ENCODE peak calls at places on chromosomes 2 and 18, in six cellular contexts. B is NCI-H1092 treated with DMSO at 0.1 percent for 48 hours, L is GM23248, G is brain microvascular endothelial cell, M is kidney glomerular epithelial cell, E is stomach. X is an unnamed sample.

GRCh38 chr2:149467461-149467860 is 120.1 kb downstream of the MMADHC start:
- DNase-seq in B (no peak), L (peak), G (no peak), M (no peak), E (no peak), X (no peak)

GRCh38 chr18:76658627-76659026 is 163.6 kb upstream of the ZNF516 start:
- DNase-seq in B (peak), L (peak), G (no peak), M (no peak), E (no peak), X (no peak)

GRCh38 chr2:233705911-233706506 is 6.7 kb upstream of the UGT1A5 start:
- DNase-seq in B (no peak), L (no peak), G (no peak), M (peak), E (peak), X (no peak)

GRCh38 chr2:177187631-177188312 is 24.8 kb upstream of the HNRNPA3 start:
- DNase-seq in B (no peak), L (peak), G (peak), M (no peak), E (no peak), X (no peak)

GRCh38 chr2:219661955-219662395 is 34.5 kb downstream of the SLC4A3 start:
- DNase-seq in B (no peak), L (peak), G (peak), M (peak), E (no peak), X (no peak)

GRCh38 chr2:199206536-199206935 is 251.2 kb downstream of the SATB2 start:
- DNase-seq in B (no peak), L (no peak), G (no peak), M (no peak), E (no peak), X (no peak)

GRCh38 chr2:238847841-238848565 is at the start of gene TWIST2:
- DNase-seq in B (no peak), L (peak), G (peak), M (no peak), E (peak), X (no peak)

GRCh38 chr2:176364578-176364977 is 95.3 kb downstream of the MTX2 start:
- DNase-seq in B (no peak), L (no peak), G (no peak), M (no peak), E (no peak), X (no peak)

GRCh38 chr2:169077674-169078240 is 8.4 kb downstream of the DHRS9 start:
- DNase-seq in B (no peak), L (no peak), G (no peak), M (peak), E (no peak), X (no peak)

GRCh38 chr2:237967463-237967871 is 653 bp downstream of the UBE2F start:
- DNase-seq in B (no peak), L (peak), G (no peak), M (no peak), E (peak), X (no peak)

GRCh38 chr2:179751184-179751809 is 110.1 kb downstream of the ZNF385B start:
- DNase-seq in B (peak), L (peak), G (no peak), M (peak), E (no peak), X (peak)

GRCh38 chr2:63882395-63883130 is 40.9 kb downstream of the UGP2 start:
- DNase-seq in B (no peak), L (no peak), G (no peak), M (no peak), E (no peak), X (no peak)

X was measured in naive B cell.